ENCODE peak calls at places on chromosomes 16 and 17, in ten cellular contexts. W is OCI-LY7, K is Peyer's patch, M is H9, F is T-cell, B is GM04503, P is NCI-H146, Z is AG08395, Y is Calu3, U is T-helper 1 cell. E is an unnamed sample.

GRCh38 chr16:87047221-87048037 is 269.8 kb downstream of the C16orf95 start:
- DNase-seq in W (no peak), K (no peak), M (no peak), F (no peak), B (no peak), P (peak; percentile 3), Z (no peak), Y (no peak), U (no peak), E (no peak)

GRCh38 chr16:4309833-4310266 is 6.0 kb upstream of the GLIS2 start:
- DNase-seq in W (peak; percentile 83), K (peak; percentile 85), M (peak; percentile 95), F (peak; percentile 50), B (no peak), P (peak; percentile 84), Z (peak; percentile 32), Y (peak; percentile 91), U (peak; percentile 35), E (peak; percentile 88)

GRCh38 chr17:64022631-64023063 is 2.2 kb upstream of the ICAM2 start:
- DNase-seq in W (no peak), K (peak; percentile 40), M (no peak), F (no peak), B (no peak), P (no peak), Z (no peak), Y (no peak), U (no peak), E (no peak)

GRCh38 chr17:48513097-48513496 is 17.7 kb downstream of the HOXB1 start:
- DNase-seq in W (no peak), K (no peak), M (no peak), F (no peak), B (no peak), P (no peak), Z (no peak), Y (no peak), U (no peak), E (no peak)

GRCh38 chr17:45973099-45973838 is 25.8 kb upstream of the STH start:
- DNase-seq in W (no peak), K (no peak), M (no peak), F (no peak), B (no peak), P (no peak), Z (no peak), Y (no peak), U (no peak), E (no peak)

GRCh38 chr16:67399218-67399733 is 6.0 kb upstream of the TPPP3 start:
- DNase-seq in W (peak; percentile 52), K (peak; percentile 70), M (peak; percentile 84), F (peak; percentile 24), B (no peak), P (no peak), Z (peak; percentile 43), Y (peak; percentile 83), U (peak; percentile 33), E (peak; percentile 46)

GRCh38 chr17:76053230-76054111 is 18.8 kb downstream of the SRP68 start:
- DNase-seq in W (no peak), K (no peak), M (no peak), F (no peak), B (no peak), P (no peak), Z (peak; percentile 36), Y (peak; percentile 48), U (no peak), E (peak; percentile 56)

GRCh38 chr16:55735120-55735781 is 79.5 kb downstream of the SLC6A2 start:
- DNase-seq in W (no peak), K (no peak), M (peak; percentile 5), F (no peak), B (no peak), P (no peak), Z (no peak), Y (no peak), U (no peak), E (no peak)

GRCh38 chr17:77444653-77445029 is 303.9 kb downstream of the SEC14L1 start:
- DNase-seq in W (peak; percentile 79), K (no peak), M (no peak), F (no peak), B (no peak), P (no peak), Z (peak; percentile 51), Y (no peak), U (no peak), E (no peak)

GRCh38 chr17:46772013-46772878 is 46.2 kb downstream of the WNT3 start:
- DNase-seq in W (no peak), K (peak; percentile 73), M (peak; percentile 97), F (no peak), B (no peak), P (peak; percentile 81), Z (no peak), Y (peak; percentile 65), U (no peak), E (peak; percentile 68)

GRCh38 chr16:80665356-80665755 is 124.6 kb downstream of the DYNLRB2 start:
- DNase-seq in W (no peak), K (no peak), M (no peak), F (no peak), B (no peak), P (no peak), Z (no peak), Y (no peak), U (no peak), E (no peak)

GRCh38 chr16:68843482-68844210 is at the start of gene TANGO6:
- DNase-seq in W (peak; percentile 91), K (peak; percentile 94), M (peak; percentile 89), F (peak; percentile 86), B (peak; percentile 14), P (peak; percentile 78), Z (peak; percentile 90), Y (peak; percentile 92), U (peak; percentile 84), E (peak; percentile 70)

GRCh38 chr16:68062910-68063393 is 22.2 kb upstream of the NFATC3 start:
- DNase-seq in W (no peak), K (peak; percentile 69), M (no peak), F (peak; percentile 53), B (no peak), P (no peak), Z (no peak), Y (no peak), U (no peak), E (no peak)

GRCh38 chr16:28057949-28058348 is 5.6 kb downstream of the GSG1L start:
- DNase-seq in W (no peak), K (no peak), M (no peak), F (no peak), B (no peak), P (no peak), Z (no peak), Y (no peak), U (no peak), E (no peak)